ENCODE peak calls at places on chromosome 17, in five cellular contexts. O is MM.1S, U is neural progenitor cell, G is HCT116, H is mammary epithelial cell. A is an unnamed sample.

GRCh38 chr17:64009571-64010402 is 10.6 kb downstream of the ICAM2 start:
- DNase-seq in O (no peak), U (no peak), G (no peak), H (peak; percentile 26), A (no peak)

GRCh38 chr17:44918006-44918405 is 2.7 kb upstream of the GFAP start:
- DNase-seq in O (no peak), U (no peak), G (no peak), H (peak; percentile 75), A (no peak)

GRCh38 chr17:20206068-20206467 is 196.9 kb downstream of the SPECC1 start:
- DNase-seq in O (no peak), U (no peak), G (no peak), H (no peak), A (peak; percentile 75)

GRCh38 chr17:38510424-38511125 is 82.3 kb downstream of the ARHGAP23 start:
- DNase-seq in O (no peak), U (peak; percentile 94), G (no peak), H (no peak), A (peak; percentile 55)

GRCh38 chr17:39197380-39198185 is at the start of gene CACNB1:
- DNase-seq in O (peak; percentile 69), U (peak; percentile 94), G (no peak), H (peak; percentile 66), A (peak; percentile 62)

GRCh38 chr17:27294689-27295630 is 1.0 kb downstream of the WSB1 start:
- DNase-seq in O (peak; percentile 65), U (peak; percentile 82), G (peak; percentile 24), H (peak; percentile 83), A (peak; percentile 94)

GRCh38 chr17:78151514-78152008 is 5.4 kb downstream of the C17orf99 start:
- DNase-seq in O (no peak), U (no peak), G (no peak), H (no peak), A (no peak)

GRCh38 chr17:64572682-64573154 is 65.9 kb downstream of the CEP95 start:
- DNase-seq in O (no peak), U (no peak), G (no peak), H (no peak), A (peak; percentile 26)

GRCh38 chr17:58156839-58157803 is 8.9 kb downstream of the OR4D1 start:
- DNase-seq in O (no peak), U (peak; percentile 77), G (no peak), H (peak; percentile 8), A (peak; percentile 9)

GRCh38 chr17:7633093-7633492 is 3.2 kb downstream of the SHBG start:
- DNase-seq in O (no peak), U (no peak), G (no peak), H (no peak), A (no peak)

GRCh38 chr17:82029990-82030469 is 1.4 kb upstream of the RAC3 start:
- DNase-seq in O (no peak), U (no peak), G (no peak), H (no peak), A (no peak)

GRCh38 chr17:8016632-8017424 is 14.4 kb downstream of the GUCY2D start:
- DNase-seq in O (peak; percentile 27), U (peak; percentile 80), G (no peak), H (no peak), A (peak; percentile 28)

GRCh38 chr17:76582660-76583059 is 3.0 kb downstream of the ST6GALNAC2 start:
- DNase-seq in O (no peak), U (no peak), G (no peak), H (peak; percentile 90), A (no peak)

GRCh38 chr17:13864551-13864950 is 204.8 kb upstream of the COX10 start:
- DNase-seq in O (no peak), U (no peak), G (no peak), H (no peak), A (peak; percentile 79)

GRCh38 chr17:49471769-49472168 is 23.3 kb upstream of the NGFR start:
- DNase-seq in O (no peak), U (no peak), G (no peak), H (no peak), A (no peak)

GRCh38 chr17:72362466-72363335 is 241.9 kb downstream of the SOX9 start:
- DNase-seq in O (no peak), U (no peak), G (no peak), H (peak; percentile 98), A (peak; percentile 89)

GRCh38 chr17:19361975-19362292 is 589 bp downstream of the B9D1 start:
- DNase-seq in O (no peak), U (no peak), G (no peak), H (no peak), A (no peak)

GRCh38 chr17:40935624-40936023 is 1.8 kb downstream of the KRT23 start:
- DNase-seq in O (no peak), U (no peak), G (no peak), H (no peak), A (no peak)

GRCh38 chr17:15398736-15399331 is 57.4 kb upstream of the TEKT3 start:
- DNase-seq in O (no peak), U (no peak), G (no peak), H (peak; percentile 61), A (peak; percentile 69)

GRCh38 chr17:36591434-36592315 is at the start of gene DHRS11:
- DNase-seq in O (peak; percentile 75), U (peak; percentile 95), G (peak; percentile 19), H (peak; percentile 74), A (peak; percentile 59)

GRCh38 chr17:81365601-81366585 is 29.4 kb upstream of the BAHCC1 start:
- DNase-seq in O (no peak), U (no peak), G (peak; percentile 89), H (peak; percentile 93), A (peak; percentile 94)

GRCh38 chr17:38507436-38507835 is 79.2 kb downstream of the ARHGAP23 start:
- DNase-seq in O (no peak), U (peak; percentile 20), G (no peak), H (no peak), A (no peak)

GRCh38 chr17:77145635-77146632 is 5.2 kb downstream of the SEC14L1 start:
- DNase-seq in O (peak; percentile 92), U (no peak), G (no peak), H (no peak), A (peak; percentile 79)

DNA sequence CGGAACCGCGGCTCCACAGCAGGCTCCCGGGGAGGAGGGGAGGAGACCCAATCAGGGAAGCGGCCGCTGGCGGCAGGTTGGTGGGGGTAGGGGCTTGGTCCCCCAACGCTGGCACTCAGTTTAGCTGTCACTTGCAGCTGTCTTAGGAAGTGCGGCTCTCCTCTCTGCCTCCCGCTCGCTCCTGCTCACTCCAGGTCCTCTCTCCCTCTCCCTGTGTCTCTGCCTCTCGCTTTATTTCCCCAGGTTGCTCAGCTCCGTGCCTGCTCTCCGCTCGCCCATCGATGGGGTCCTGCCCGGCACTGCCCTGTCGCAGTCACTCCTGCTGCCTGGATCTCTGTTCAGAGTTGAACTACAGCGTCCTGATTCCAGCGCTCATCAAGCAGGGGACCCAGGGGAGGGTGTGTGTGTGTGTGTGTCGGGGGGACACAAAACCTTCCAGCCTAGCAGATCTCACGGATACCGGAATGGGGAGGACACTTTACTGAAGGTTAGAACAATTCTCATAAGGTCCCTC is 145.6 kb downstream of the ENGASE start:
- DNase-seq in O (no peak), U (peak; percentile 48), G (no peak), H (no peak), A (no peak)
- H3K79me2 ChIP-seq in O (no peaks in the 10 kb centered on the region), U (no peaks in the 10 kb centered on the region), G (no peaks in the 10 kb centered on the region), H (no peaks in the 10 kb centered on the region), A (no peaks in the 10 kb centered on the region)

GRCh38 chr17:68445671-68446070 is 11.6 kb downstream of the WIPI1 start:
- DNase-seq in O (no peak), U (no peak), G (no peak), H (no peak), A (no peak)
- TF ChIP-seq EZH2 in O (no peak), U (no peak), G (no peak), H (no peak), A (no peak)

DNA sequence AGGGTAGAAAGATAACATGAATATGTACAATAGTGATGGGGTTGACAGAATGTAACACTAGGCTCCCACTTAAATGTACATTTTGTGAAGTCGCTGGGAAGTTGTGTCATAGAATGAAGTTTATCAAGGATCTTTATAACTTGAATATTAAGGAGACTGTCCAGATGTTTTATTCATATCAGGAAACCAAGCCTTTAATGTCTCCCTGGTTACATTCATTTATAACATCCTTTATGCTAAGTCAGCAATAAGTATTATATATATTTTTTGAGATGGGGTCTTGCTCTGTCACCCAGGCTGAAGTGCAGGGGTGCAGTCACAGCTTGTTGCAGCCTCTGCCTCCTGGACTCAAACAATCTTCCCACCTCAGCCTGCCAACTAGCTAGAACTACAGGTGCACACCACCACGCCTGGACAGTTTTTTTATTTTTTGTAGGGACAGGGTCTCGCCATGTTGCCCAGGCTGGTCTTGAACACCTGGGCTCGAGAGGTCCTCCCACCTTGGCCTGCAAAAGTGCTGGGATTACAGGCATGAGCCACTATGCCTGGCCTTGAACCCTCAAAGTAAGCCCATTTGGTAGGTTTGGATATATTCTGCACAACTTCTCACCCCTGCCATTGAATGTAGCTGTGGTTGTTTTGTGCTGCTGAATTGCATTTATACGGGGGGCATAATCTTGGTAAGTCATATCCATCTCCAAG is 14.1 kb downstream of the CLTC start:
- DNase-seq in O (no peak), U (no peak), G (no peak), H (no peak), A (no peak)
- H3K79me2 ChIP-seq in O (peaks cover 99% of the 10 kb centered on the region), U (peaks cover 98% of the 10 kb centered on the region), G (peaks cover 98% of the 10 kb centered on the region), H (peaks cover 97% of the 10 kb centered on the region), A (peaks cover 94% of the 10 kb centered on the region)

GRCh38 chr17:74862108-74862901 is 2.6 kb upstream of the GRIN2C start:
- DNase-seq in O (peak; percentile 62), U (peak; percentile 93), G (no peak), H (no peak), A (peak; percentile 33)
- TF ChIP-seq EZH2 in O (no peak), U (peak; percentile 7), G (no peak), H (no peak), A (peak; percentile 76)

A was measured in fibroblast of lung.